ENCODE peak calls at places on chromosomes 7 and 10, in eight cellular contexts. W is K562, P is Peyer's patch, X is ovary, E is IMR-90, D is uterus, L is adrenal gland, F is A549. H is an unnamed sample.

GRCh38 chr7:74178632-74179031 is 4.5 kb downstream of the EIF4H start:
- DNase-seq in W (no peak), P (no peak), X (no peak), E (peak; percentile 17), D (no peak), L (no peak), F (no peak), H (no peak)

GRCh38 chr7:87566311-87566710 is 34.4 kb downstream of the ABCB1 start:
- DNase-seq in W (no peak), P (no peak), X (no peak), E (no peak), D (no peak), L (no peak), F (no peak), H (no peak)

GRCh38 chr10:69421611-69422308 is 5.0 kb upstream of the TACR2 start:
- DNase-seq in W (no peak), P (no peak), X (no peak), E (peak; percentile 41), D (peak; percentile 62), L (no peak), F (no peak), H (no peak)

GRCh38 chr7:2632717-2633537 is 1.1 kb downstream of the TTYH3 start:
- DNase-seq in W (no peak), P (peak; percentile 71), X (peak; percentile 67), E (peak; percentile 69), D (peak; percentile 58), L (peak; percentile 88), F (peak; percentile 63), H (peak; percentile 61)

GRCh38 chr7:23450518-23450917 is 19.8 kb downstream of the IGF2BP3 start:
- DNase-seq in W (no peak), P (no peak), X (no peak), E (no peak), D (no peak), L (no peak), F (no peak), H (no peak)

GRCh38 chr10:79178614-79179403 is 110.0 kb downstream of the ZMIZ1 start:
- DNase-seq in W (peak; percentile 93), P (no peak), X (peak; percentile 79), E (peak; percentile 93), D (peak; percentile 90), L (no peak), F (no peak), H (peak; percentile 93)

GRCh38 chr10:30436688-30437038 is 2.7 kb downstream of the MAP3K8 start:
- DNase-seq in W (no peak), P (no peak), X (no peak), E (no peak), D (no peak), L (no peak), F (no peak), H (no peak)

GRCh38 chr7:50352282-50352681 is 47.8 kb downstream of the IKZF1 start:
- DNase-seq in W (no peak), P (no peak), X (no peak), E (no peak), D (no peak), L (no peak), F (no peak), H (no peak)

GRCh38 chr7:78326189-78326588 is 527.6 kb downstream of the PHTF2 start:
- DNase-seq in W (no peak), P (no peak), X (no peak), E (peak; percentile 60), D (no peak), L (no peak), F (no peak), H (no peak)

GRCh38 chr7:516216-516605 is 3.4 kb downstream of the PDGFA start:
- DNase-seq in W (no peak), P (no peak), X (no peak), E (no peak), D (no peak), L (no peak), F (no peak), H (no peak)

GRCh38 chr7:27194641-27195379 is 5.1 kb downstream of the HOXA13 start:
- DNase-seq in W (no peak), P (no peak), X (no peak), E (no peak), D (no peak), L (peak; percentile 21), F (no peak), H (no peak)

GRCh38 chr7:82264752-82265305 is 178.7 kb downstream of the CACNA2D1 start:
- DNase-seq in W (no peak), P (no peak), X (no peak), E (no peak), D (no peak), L (no peak), F (no peak), H (no peak)

GRCh38 chr7:81482600-81483186 is 287.2 kb downstream of the HGF start:
- DNase-seq in W (peak; percentile 32), P (no peak), X (no peak), E (peak; percentile 65), D (no peak), L (no peak), F (peak; percentile 57), H (peak; percentile 40)

GRCh38 chr7:12458520-12459131 is 55.0 kb upstream of the VWDE start:
- DNase-seq in W (peak; percentile 40), P (no peak), X (no peak), E (peak; percentile 25), D (no peak), L (no peak), F (peak; percentile 41), H (peak; percentile 52)

GRCh38 chr10:11183000-11183399 is 165.3 kb downstream of the CELF2 start:
- DNase-seq in W (no peak), P (no peak), X (no peak), E (no peak), D (no peak), L (no peak), F (no peak), H (no peak)

GRCh38 chr10:91901784-91902677 is 7.3 kb downstream of the FGFBP3 start:
- DNase-seq in W (peak; percentile 9), P (no peak), X (peak; percentile 38), E (peak; percentile 97), D (no peak), L (peak; percentile 63), F (peak; percentile 80), H (peak; percentile 97)

GRCh38 chr10:97270523-97271154 is 21.8 kb downstream of the ARHGAP19 start:
- DNase-seq in W (peak; percentile 18), P (no peak), X (no peak), E (peak; percentile 76), D (no peak), L (no peak), F (no peak), H (peak; percentile 17)

GRCh38 chr7:30468041-30468440 is 10.5 kb downstream of the NOD1 start:
- DNase-seq in W (no peak), P (no peak), X (no peak), E (no peak), D (no peak), L (no peak), F (no peak), H (no peak)

GRCh38 chr7:94052398-94053180 is 48.4 kb upstream of the BET1 start:
- DNase-seq in W (no peak), P (no peak), X (no peak), E (no peak), D (no peak), L (no peak), F (no peak), H (no peak)

GRCh38 chr7:114649689-114650088 is 235.1 kb downstream of the FOXP2 start:
- DNase-seq in W (no peak), P (no peak), X (no peak), E (no peak), D (no peak), L (no peak), F (no peak), H (no peak)

GRCh38 chr7:77674878-77675277 is 21.4 kb upstream of the RSBN1L start:
- DNase-seq in W (no peak), P (peak; percentile 57), X (no peak), E (peak; percentile 82), D (no peak), L (peak; percentile 64), F (peak; percentile 29), H (no peak)

GRCh38 chr7:40194743-40195142 is 59.9 kb downstream of the SUGCT start:
- DNase-seq in W (no peak), P (no peak), X (no peak), E (peak; percentile 88), D (no peak), L (no peak), F (no peak), H (peak; percentile 27)

GRCh38 chr7:12890586-12890985 is 203.2 kb downstream of the ARL4A start:
- DNase-seq in W (no peak), P (no peak), X (no peak), E (no peak), D (no peak), L (no peak), F (no peak), H (no peak)

GRCh38 chr7:47873767-47874166 is 74.5 kb downstream of the PKD1L1 start:
- DNase-seq in W (no peak), P (no peak), X (no peak), E (peak; percentile 65), D (no peak), L (peak; percentile 29), F (peak; percentile 79), H (no peak)

GRCh38 chr10:126384269-126384873 is 3.9 kb downstream of the ADAM12 start:
- DNase-seq in W (no peak), P (no peak), X (no peak), E (peak; percentile 96), D (no peak), L (no peak), F (peak; percentile 32), H (no peak)

GRCh38 chr7:159094919-159095915 is 49.5 kb downstream of the VIPR2 start:
- DNase-seq in W (no peak), P (peak; percentile 16), X (peak; percentile 11), E (no peak), D (no peak), L (peak; percentile 27), F (no peak), H (no peak)

GRCh38 chr7:129951076-129952011 is 1.4 kb downstream of the UBE2H start:
- DNase-seq in W (peak; percentile 43), P (peak; percentile 52), X (peak; percentile 45), E (no peak), D (no peak), L (peak; percentile 63), F (no peak), H (peak; percentile 52)

GRCh38 chr7:65397730-65398142 is 24.1 kb downstream of the ZNF92 start:
- DNase-seq in W (no peak), P (no peak), X (no peak), E (no peak), D (no peak), L (no peak), F (no peak), H (no peak)
- H3K9me3 ChIP-seq in W (peaks cover 9% of the 10 kb centered on the region), P (no peaks in the 10 kb centered on the region), X (no peaks in the 10 kb centered on the region), E (peaks cover 1% of the 10 kb centered on the region), D (no peaks in the 10 kb centered on the region), L (no peaks in the 10 kb centered on the region), F (peaks cover 69% of the 10 kb centered on the region), H (no peaks in the 10 kb centered on the region)

GRCh38 chr7:24480501-24480900 is 92.8 kb upstream of the PALS2 start:
- DNase-seq in W (no peak), P (no peak), X (no peak), E (no peak), D (no peak), L (no peak), F (no peak), H (no peak)
- TF ChIP-seq POLR2A in W (no peak), P (no peak), X (no peak), E (no peak), D (no peak), L (no peak), F (no peak), H (no peak)

GRCh38 chr10:112750427-112751167 is 199.4 kb upstream of the TCF7L2 start:
- DNase-seq in W (no peak), P (no peak), X (no peak), E (no peak), D (no peak), L (no peak), F (no peak), H (no peak)
- H3K9me3 ChIP-seq in W (no peaks in the 10 kb centered on the region), P (no peaks in the 10 kb centered on the region), X (no peaks in the 10 kb centered on the region), E (no peaks in the 10 kb centered on the region), D (no peaks in the 10 kb centered on the region), L (no peaks in the 10 kb centered on the region), F (no peaks in the 10 kb centered on the region), H (no peaks in the 10 kb centered on the region)

GRCh38 chr10:35882422-35883150 is 240.5 kb upstream of the FZD8 start:
- DNase-seq in W (no peak), P (no peak), X (no peak), E (no peak), D (no peak), L (no peak), F (no peak), H (no peak)
- TF ChIP-seq POLR2A in W (no peak), P (no peak), X (no peak), E (no peak), D (no peak), L (no peak), F (no peak), H (no peak)